ENCODE peak calls at places on chromosome 2, in six cellular contexts. One of them, this sample, is unnamed.

GRCh38 chr2:8392098-8392844 is 289.6 kb upstream of the ID2 start:
- DNase-seq in upper lobe of right lung: no peak
- DNase-seq in ovary: no peak
- DNase-seq in Kasumi-1: no peak
- DNase-seq in CD4-positive, alpha-beta T cell: no peak
- DNase-seq in putamen: no peak
- DNase-seq in this sample: no peak

GRCh38 chr2:170462433-170463205 is 252.5 kb upstream of the SP5 start:
- DNase-seq in Kasumi-1: no peak
- DNase-seq in upper lobe of right lung: no peak
- DNase-seq in ovary: no peak
- DNase-seq in putamen: no peak
- DNase-seq in CD4-positive, alpha-beta T cell: no peak
- DNase-seq in this sample: no peak

GRCh38 chr2:113257511-113258264 is 21.0 kb downstream of the PAX8 start:
- DNase-seq in upper lobe of right lung: no peak
- DNase-seq in Kasumi-1: peak
- DNase-seq in CD4-positive, alpha-beta T cell: no peak
- DNase-seq in putamen: no peak
- DNase-seq in ovary: no peak
- DNase-seq in this sample: no peak

GRCh38 chr2:24110660-24111303 is 12.4 kb downstream of the PFN4 start:
- DNase-seq in ovary: no peak
- DNase-seq in Kasumi-1: no peak
- DNase-seq in CD4-positive, alpha-beta T cell: no peak
- DNase-seq in putamen: no peak
- DNase-seq in upper lobe of right lung: no peak
- DNase-seq in this sample: no peak

GRCh38 chr2:209682646-209683045 is 89.0 kb upstream of the UNC80 start:
- DNase-seq in ovary: no peak
- DNase-seq in Kasumi-1: no peak
- DNase-seq in CD4-positive, alpha-beta T cell: no peak
- DNase-seq in putamen: no peak
- DNase-seq in upper lobe of right lung: no peak
- DNase-seq in this sample: no peak

GRCh38 chr2:207473203-207473865 is 56.4 kb upstream of the CREB1 start:
- DNase-seq in CD4-positive, alpha-beta T cell: no peak
- DNase-seq in upper lobe of right lung: no peak
- DNase-seq in Kasumi-1: peak
- DNase-seq in ovary: peak
- DNase-seq in putamen: peak
- DNase-seq in this sample: peak

GRCh38 chr2:232494542-232494941 is 6.9 kb upstream of the ECEL1 start:
- DNase-seq in CD4-positive, alpha-beta T cell: no peak
- DNase-seq in Kasumi-1: no peak
- DNase-seq in putamen: no peak
- DNase-seq in ovary: no peak
- DNase-seq in upper lobe of right lung: no peak
- DNase-seq in this sample: no peak

GRCh38 chr2:73404409-73404808 is 18.8 kb downstream of the ALMS1 start:
- DNase-seq in Kasumi-1: no peak
- DNase-seq in CD4-positive, alpha-beta T cell: no peak
- DNase-seq in putamen: no peak
- DNase-seq in ovary: no peak
- DNase-seq in upper lobe of right lung: no peak
- DNase-seq in this sample: no peak

GRCh38 chr2:67752964-67753363 is 309.8 kb downstream of the C1D start:
- DNase-seq in putamen: no peak
- DNase-seq in ovary: no peak
- DNase-seq in Kasumi-1: no peak
- DNase-seq in upper lobe of right lung: no peak
- DNase-seq in CD4-positive, alpha-beta T cell: no peak
- DNase-seq in this sample: no peak

GRCh38 chr2:6824962-6825361 is 40.7 kb downstream of the CMPK2 start:
- DNase-seq in Kasumi-1: no peak
- DNase-seq in CD4-positive, alpha-beta T cell: no peak
- DNase-seq in ovary: no peak
- DNase-seq in upper lobe of right lung: no peak
- DNase-seq in putamen: no peak
- DNase-seq in this sample: no peak

GRCh38 chr2:46555646-46556205 is 76.4 kb downstream of the TMEM247 start:
- DNase-seq in putamen: no peak
- DNase-seq in upper lobe of right lung: no peak
- DNase-seq in Kasumi-1: no peak
- DNase-seq in CD4-positive, alpha-beta T cell: no peak
- DNase-seq in ovary: no peak
- DNase-seq in this sample: no peak

GRCh38 chr2:12213222-12213621 is 466.8 kb downstream of the LPIN1 start:
- DNase-seq in upper lobe of right lung: no peak
- DNase-seq in Kasumi-1: no peak
- DNase-seq in CD4-positive, alpha-beta T cell: no peak
- DNase-seq in ovary: no peak
- DNase-seq in putamen: no peak
- DNase-seq in this sample: no peak

GRCh38 chr2:237760506-237761502 is 37.8 kb upstream of the RBM44 start:
- DNase-seq in CD4-positive, alpha-beta T cell: no peak
- DNase-seq in ovary: no peak
- DNase-seq in Kasumi-1: no peak
- DNase-seq in putamen: no peak
- DNase-seq in upper lobe of right lung: no peak
- DNase-seq in this sample: no peak

GRCh38 chr2:152730591-152731333 is 12.3 kb downstream of the ARL6IP6 start:
- DNase-seq in ovary: no peak
- DNase-seq in Kasumi-1: peak
- DNase-seq in CD4-positive, alpha-beta T cell: peak
- DNase-seq in upper lobe of right lung: no peak
- DNase-seq in putamen: no peak
- DNase-seq in this sample: no peak

GRCh38 chr2:10331702-10332401 is 29.1 kb downstream of the HPCAL1 start:
- DNase-seq in ovary: no peak
- DNase-seq in Kasumi-1: peak
- DNase-seq in upper lobe of right lung: no peak
- DNase-seq in putamen: no peak
- DNase-seq in CD4-positive, alpha-beta T cell: peak
- DNase-seq in this sample: no peak

GRCh38 chr2:96320326-96321229 is 4.5 kb upstream of the ITPRIPL1 start:
- DNase-seq in CD4-positive, alpha-beta T cell: no peak
- DNase-seq in putamen: no peak
- DNase-seq in upper lobe of right lung: no peak
- DNase-seq in ovary: no peak
- DNase-seq in Kasumi-1: no peak
- DNase-seq in this sample: no peak

GRCh38 chr2:16394072-16394985 is 271.3 kb downstream of the CYRIA start:
- DNase-seq in upper lobe of right lung: no peak
- DNase-seq in putamen: no peak
- DNase-seq in CD4-positive, alpha-beta T cell: no peak
- DNase-seq in ovary: no peak
- DNase-seq in Kasumi-1: no peak
- DNase-seq in this sample: no peak

This sample was measured in sciatic nerve.